ENCODE peak calls at places on chromosomes 7 and 10, in four cellular contexts. E is GM12878, I is K562, P is HepG2. R is an unnamed sample.

GRCh38 chr10:49552277-49552676 is 13.4 kb upstream of the ERCC6 start:
- DNase-seq in E (no peak), I (no peak), P (no peak), R (no peak)

GRCh38 chr7:139687980-139688632 is 89.7 kb downstream of the HIPK2 start:
- DNase-seq in E (no peak), I (peak; percentile 83), P (no peak), R (no peak)

GRCh38 chr10:21214329-21214728 is 311.2 kb downstream of the SKIDA1 start:
- DNase-seq in E (no peak), I (no peak), P (no peak), R (no peak)

GRCh38 chr10:86798030-86798429 is 41.6 kb downstream of the BMPR1A start:
- DNase-seq in E (no peak), I (no peak), P (no peak), R (no peak)

GRCh38 chr7:38179719-38180333 is 1.8 kb downstream of the STARD3NL start:
- DNase-seq in E (no peak), I (peak; percentile 43), P (no peak), R (no peak)

GRCh38 chr7:149783386-149784250 is 10.2 kb upstream of the ZNF467 start:
- DNase-seq in E (no peak), I (no peak), P (no peak), R (no peak)

GRCh38 chr7:94266278-94266677 is 128.4 kb upstream of the COL1A2 start:
- DNase-seq in E (no peak), I (no peak), P (no peak), R (no peak)

GRCh38 chr10:104589871-104590270 is 51.2 kb upstream of the SORCS3 start:
- DNase-seq in E (no peak), I (no peak), P (no peak), R (no peak)

GRCh38 chr10:84452006-84452405 is 123.6 kb downstream of the CCSER2 start:
- DNase-seq in E (no peak), I (no peak), P (no peak), R (no peak)

GRCh38 chr7:1358376-1359050 is 100.8 kb downstream of the MICALL2 start:
- DNase-seq in E (no peak), I (no peak), P (no peak), R (no peak)

GRCh38 chr7:157664866-157665633 is 328.2 kb downstream of the DNAJB6 start:
- DNase-seq in E (no peak), I (no peak), P (no peak), R (no peak)

GRCh38 chr7:55127622-55128081 is 108.8 kb downstream of the EGFR start:
- DNase-seq in E (no peak), I (no peak), P (no peak), R (peak; percentile 20)

GRCh38 chr7:55128693-55129394 is 110.0 kb downstream of the EGFR start:
- DNase-seq in E (no peak), I (no peak), P (no peak), R (peak; percentile 15)

GRCh38 chr7:55129409-55130078 is 110.7 kb downstream of the EGFR start:
- DNase-seq in E (no peak), I (no peak), P (no peak), R (no peak)

GRCh38 chr7:55124989-55125875 is 106.4 kb downstream of the EGFR start:
- DNase-seq in E (no peak), I (no peak), P (peak; percentile 39), R (no peak)

DNA sequence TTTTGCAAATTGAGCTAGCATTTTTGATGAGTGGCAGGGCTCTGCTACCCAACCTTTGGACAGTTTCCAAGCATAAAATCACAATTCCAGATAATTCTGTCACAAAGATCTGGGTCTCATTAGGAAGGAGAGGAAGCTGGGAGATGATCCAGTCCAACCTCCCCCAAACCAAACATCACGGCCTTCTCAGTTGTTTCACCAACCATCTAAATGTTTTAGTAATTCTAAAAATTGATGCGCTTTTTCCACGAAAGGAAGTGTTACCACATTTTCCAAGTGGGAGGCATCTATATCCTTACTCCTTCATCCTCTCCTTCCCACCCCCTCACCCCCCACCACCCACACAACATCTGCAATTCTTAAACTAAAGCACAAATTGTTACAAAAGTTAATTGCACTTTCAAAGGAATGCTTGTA is 108.3 kb downstream of the EGFR start:
- DNase-seq in E (no peak), I (no peak), P (no peak), R (no peak)
- TF ChIP-seq TARDBP in E (no peak), I (no peak), P (no peak), R (no peak)

GRCh38 chr10:5818894-5819293 is 5.7 kb upstream of the GDI2 start:
- DNase-seq in E (no peak), I (no peak), P (no peak), R (no peak)
- TF ChIP-seq TARDBP in E (no peak), I (no peak), P (no peak), R (no peak)

GRCh38 chr7:133794490-133794889 is 332.6 kb upstream of the LRGUK start:
- DNase-seq in E (no peak), I (no peak), P (no peak), R (no peak)

GRCh38 chr7:133797355-133797754 is 329.8 kb upstream of the LRGUK start:
- DNase-seq in E (no peak), I (no peak), P (no peak), R (no peak)

GRCh38 chr7:133795061-133795460 is 332.1 kb upstream of the LRGUK start:
- DNase-seq in E (no peak), I (no peak), P (no peak), R (no peak)

GRCh38 chr7:133797818-133798485 is 329.2 kb upstream of the LRGUK start:
- DNase-seq in E (no peak), I (no peak), P (no peak), R (no peak)

DNA sequence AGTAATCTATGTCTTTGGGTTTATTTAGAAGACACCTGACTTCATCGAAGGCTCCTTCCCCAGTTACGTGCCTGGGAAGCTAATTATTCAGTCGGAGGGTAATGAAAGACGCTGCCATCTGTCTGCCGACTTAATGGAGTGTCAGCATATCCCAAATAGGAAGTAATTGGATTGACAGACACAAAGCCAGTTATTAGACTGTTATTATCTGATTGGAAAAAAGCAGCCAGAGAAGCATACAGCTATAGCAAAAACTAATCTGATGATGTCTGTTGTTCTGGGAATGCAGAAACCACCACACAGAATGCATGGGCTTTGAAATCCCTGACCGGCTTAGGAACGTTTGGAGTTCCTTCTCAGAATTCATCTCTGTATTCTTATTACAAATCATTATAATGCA is 330.4 kb upstream of the LRGUK start:
- DNase-seq in E (no peak), I (no peak), P (no peak), R (no peak)
- TF ChIP-seq TARDBP in E (no peak), I (no peak), P (no peak), R (no peak)

GRCh38 chr7:95334434-95334833 is 10.1 kb upstream of the PON1 start:
- DNase-seq in E (no peak), I (no peak), P (no peak), R (no peak)

GRCh38 chr7:95335093-95335492 is 10.8 kb upstream of the PON1 start:
- DNase-seq in E (no peak), I (no peak), P (no peak), R (no peak)

GRCh38 chr7:95327356-95327755 is 3.0 kb upstream of the PON1 start:
- DNase-seq in E (no peak), I (no peak), P (no peak), R (no peak)

GRCh38 chr7:95331004-95331337 is 6.6 kb upstream of the PON1 start:
- DNase-seq in E (no peak), I (no peak), P (no peak), R (no peak)

GRCh38 chr7:95330194-95331003 is 6.1 kb upstream of the PON1 start:
- DNase-seq in E (peak; percentile 33), I (no peak), P (no peak), R (no peak)
- TF ChIP-seq TARDBP in E (no peak), I (no peak), P (no peak), R (no peak)

DNA sequence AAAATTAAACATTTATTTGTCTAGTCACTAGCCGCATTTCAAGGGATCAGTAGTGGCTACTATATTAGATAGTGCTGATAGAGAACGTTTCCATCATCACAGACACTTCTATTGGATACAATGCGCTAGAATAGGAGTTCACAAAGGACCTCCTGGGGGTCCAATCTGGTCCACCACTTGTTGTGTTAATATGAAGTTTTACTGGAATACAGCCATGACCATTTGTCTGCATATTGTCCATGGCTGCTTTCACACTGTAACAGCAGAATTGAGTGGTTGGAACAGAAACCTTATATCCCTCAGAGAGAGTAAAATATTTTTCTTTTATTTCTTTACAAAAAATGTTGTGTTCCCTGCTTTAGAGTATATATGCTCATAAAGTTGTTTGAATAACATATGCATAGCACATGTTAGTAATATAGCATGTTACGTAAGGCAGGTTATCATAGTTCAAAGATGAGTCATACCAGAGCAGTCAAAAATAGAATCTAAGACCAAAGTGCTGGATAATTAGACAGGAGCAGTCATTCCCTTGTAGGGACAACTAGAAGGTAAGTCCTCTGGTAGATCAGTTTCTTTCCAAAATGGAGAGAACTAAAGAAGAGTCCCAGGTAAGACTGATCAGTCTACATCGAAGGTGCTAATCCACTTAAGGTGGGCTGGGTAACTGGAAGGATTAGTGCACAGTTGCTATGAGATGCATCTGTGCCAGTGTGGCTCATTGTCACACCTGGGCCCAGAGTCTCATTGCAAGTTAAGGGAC is 14.9 kb downstream of the BZW2 start:
- DNase-seq in E (no peak), I (peak; percentile 32), P (peak; percentile 82), R (no peak)
- TF ChIP-seq TARDBP in E (no peak), I (no peak), P (no peak), R (no peak)

DNA sequence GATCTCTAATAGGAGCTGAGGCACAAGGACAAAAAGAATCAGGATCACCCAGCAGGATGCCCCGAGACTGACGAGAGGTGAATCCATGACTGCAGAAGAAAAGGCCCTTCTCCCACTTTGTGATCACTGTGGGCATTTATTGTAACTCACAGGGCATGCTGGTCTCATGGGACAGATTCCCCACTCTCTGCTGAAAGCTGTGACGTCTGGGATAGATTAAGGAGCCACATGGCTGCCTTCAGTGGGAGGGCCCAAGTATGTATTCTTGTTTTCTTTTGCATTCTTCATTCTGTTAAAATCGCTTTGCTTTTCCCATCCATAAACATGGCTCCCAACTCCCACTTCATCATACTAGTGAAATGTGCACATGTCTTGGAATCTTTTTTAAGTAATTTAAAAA is 67.3 kb downstream of the FAM107B start:
- DNase-seq in E (no peak), I (no peak), P (no peak), R (no peak)
- TF ChIP-seq TARDBP in E (no peak), I (no peak), P (no peak), R (no peak)